ENCODE peak calls at places on chromosomes 4 and X, in six cellular contexts. One of them, this sample, is unnamed.

GRCh38 chr4:26263165-26263564 is 57.6 kb upstream of the RBPJ start:
- DNase-seq in A549: peak
- DNase-seq in endothelial cell of umbilical vein: no peak
- DNase-seq in HepG2: no peak
- DNase-seq in H1: no peak
- DNase-seq in K562: peak
- DNase-seq in this sample: peak

GRCh38 chr4:53962516-53963225 is 101.7 kb downstream of the CHIC2 start:
- DNase-seq in A549: no peak
- DNase-seq in endothelial cell of umbilical vein: no peak
- DNase-seq in HepG2: no peak
- DNase-seq in H1: no peak
- DNase-seq in K562: no peak
- DNase-seq in this sample: no peak

GRCh38 chr4:105619193-105619931 is 66.9 kb downstream of the ARHGEF38 start:
- DNase-seq in A549: no peak
- DNase-seq in endothelial cell of umbilical vein: peak
- DNase-seq in HepG2: no peak
- DNase-seq in H1: no peak
- DNase-seq in K562: no peak
- DNase-seq in this sample: no peak

GRCh38 chr4:187021436-187022205 is 298.0 kb upstream of the FAT1 start:
- DNase-seq in A549: no peak
- DNase-seq in endothelial cell of umbilical vein: no peak
- DNase-seq in HepG2: no peak
- DNase-seq in H1: no peak
- DNase-seq in K562: no peak
- DNase-seq in this sample: no peak

GRCh38 chrX:47854474-47854873 is 17.8 kb downstream of the ZNF81 start:
- DNase-seq in A549: no peak
- DNase-seq in endothelial cell of umbilical vein: peak
- DNase-seq in HepG2: no peak
- DNase-seq in H1: peak
- DNase-seq in K562: no peak
- DNase-seq in this sample: peak

GRCh38 chrX:71998836-71999509 is 88.3 kb downstream of the NHSL2 start:
- DNase-seq in A549: peak
- DNase-seq in endothelial cell of umbilical vein: peak
- DNase-seq in HepG2: peak
- DNase-seq in H1: no peak
- DNase-seq in K562: peak
- DNase-seq in this sample: no peak

GRCh38 chrX:70134116-70134477 is 850 bp downstream of the IGBP1 start:
- DNase-seq in A549: peak
- DNase-seq in endothelial cell of umbilical vein: no peak
- DNase-seq in HepG2: peak
- DNase-seq in H1: no peak
- DNase-seq in K562: peak
- DNase-seq in this sample: no peak

GRCh38 chrX:20418809-20419208 is 152.1 kb upstream of the RPS6KA3 start:
- DNase-seq in A549: no peak
- DNase-seq in endothelial cell of umbilical vein: no peak
- DNase-seq in HepG2: no peak
- DNase-seq in H1: no peak
- DNase-seq in K562: no peak
- DNase-seq in this sample: no peak

GRCh38 chr4:52751349-52751911 is at the start of gene ERVMER34-1:
- DNase-seq in A549: peak
- DNase-seq in endothelial cell of umbilical vein: peak
- DNase-seq in HepG2: no peak
- DNase-seq in H1: peak
- DNase-seq in K562: peak
- DNase-seq in this sample: peak

GRCh38 chrX:105190252-105190853 is 30.1 kb downstream of the TEX13A start:
- DNase-seq in A549: peak
- DNase-seq in endothelial cell of umbilical vein: peak
- DNase-seq in HepG2: no peak
- DNase-seq in H1: peak
- DNase-seq in K562: peak
- DNase-seq in this sample: peak

GRCh38 chr4:149371021-149371420 is 444.6 kb downstream of the IQCM start:
- DNase-seq in A549: peak
- DNase-seq in endothelial cell of umbilical vein: peak
- DNase-seq in HepG2: peak
- DNase-seq in H1: no peak
- DNase-seq in K562: no peak
- DNase-seq in this sample: peak

GRCh38 chrX:150446995-150447394 is 83.9 kb downstream of the MAMLD1 start:
- DNase-seq in A549: no peak
- DNase-seq in endothelial cell of umbilical vein: peak
- DNase-seq in HepG2: no peak
- DNase-seq in H1: no peak
- DNase-seq in K562: no peak
- DNase-seq in this sample: no peak

GRCh38 chrX:149829751-149830191 is 48.0 kb downstream of the MAGEA9 start:
- DNase-seq in A549: no peak
- DNase-seq in endothelial cell of umbilical vein: no peak
- DNase-seq in HepG2: no peak
- DNase-seq in H1: no peak
- DNase-seq in K562: no peak
- DNase-seq in this sample: no peak

GRCh38 chrX:145821291-145821897 is 3.8 kb downstream of the SLITRK2 start:
- DNase-seq in A549: no peak
- DNase-seq in endothelial cell of umbilical vein: no peak
- DNase-seq in HepG2: no peak
- DNase-seq in H1: peak
- DNase-seq in K562: no peak
- DNase-seq in this sample: no peak

GRCh38 chrX:130994671-130995070 is 63.5 kb upstream of the ARHGAP36 start:
- DNase-seq in A549: peak
- DNase-seq in endothelial cell of umbilical vein: peak
- DNase-seq in HepG2: no peak
- DNase-seq in H1: peak
- DNase-seq in K562: peak
- DNase-seq in this sample: peak

GRCh38 chr4:149961876-149962597 is 116.2 kb upstream of the DCLK2 start:
- DNase-seq in A549: peak
- DNase-seq in endothelial cell of umbilical vein: no peak
- DNase-seq in HepG2: no peak
- DNase-seq in H1: no peak
- DNase-seq in K562: no peak
- DNase-seq in this sample: no peak

GRCh38 chrX:32514986-32515385 is 696.4 kb downstream of the DMD start:
- DNase-seq in A549: no peak
- DNase-seq in endothelial cell of umbilical vein: no peak
- DNase-seq in HepG2: no peak
- DNase-seq in H1: no peak
- DNase-seq in K562: no peak
- DNase-seq in this sample: no peak

GRCh38 chrX:132488092-132488749 is 617 bp downstream of the MBNL3 start:
- DNase-seq in A549: no peak
- DNase-seq in endothelial cell of umbilical vein: peak
- DNase-seq in HepG2: no peak
- DNase-seq in H1: no peak
- DNase-seq in K562: no peak
- DNase-seq in this sample: no peak

GRCh38 chr4:14749910-14750309 is 252.4 kb upstream of the CPEB2 start:
- DNase-seq in A549: peak
- DNase-seq in endothelial cell of umbilical vein: no peak
- DNase-seq in HepG2: no peak
- DNase-seq in H1: no peak
- DNase-seq in K562: peak
- DNase-seq in this sample: peak

GRCh38 chr4:145735777-145736176 is 55.8 kb downstream of the C4orf51 start:
- DNase-seq in A549: no peak
- DNase-seq in endothelial cell of umbilical vein: no peak
- DNase-seq in HepG2: no peak
- DNase-seq in H1: no peak
- DNase-seq in K562: no peak
- DNase-seq in this sample: no peak

GRCh38 chrX:18455384-18455783 is 30.0 kb downstream of the CDKL5 start:
- DNase-seq in A549: no peak
- DNase-seq in endothelial cell of umbilical vein: no peak
- DNase-seq in HepG2: no peak
- DNase-seq in H1: no peak
- DNase-seq in K562: no peak
- DNase-seq in this sample: no peak

GRCh38 chr4:124903995-124904722 is 191.6 kb upstream of the ANKRD50 start:
- DNase-seq in A549: peak
- DNase-seq in endothelial cell of umbilical vein: peak
- DNase-seq in HepG2: no peak
- DNase-seq in H1: no peak
- DNase-seq in K562: no peak
- DNase-seq in this sample: no peak

GRCh38 chr4:89737888-89738287 is 99.1 kb downstream of the SNCA start:
- DNase-seq in A549: no peak
- DNase-seq in endothelial cell of umbilical vein: peak
- DNase-seq in HepG2: no peak
- DNase-seq in H1: no peak
- DNase-seq in K562: no peak
- DNase-seq in this sample: no peak

GRCh38 chr4:149409186-149410056 is 406.2 kb downstream of the IQCM start:
- DNase-seq in A549: peak
- DNase-seq in endothelial cell of umbilical vein: no peak
- DNase-seq in HepG2: no peak
- DNase-seq in H1: no peak
- DNase-seq in K562: no peak
- DNase-seq in this sample: no peak

DNA sequence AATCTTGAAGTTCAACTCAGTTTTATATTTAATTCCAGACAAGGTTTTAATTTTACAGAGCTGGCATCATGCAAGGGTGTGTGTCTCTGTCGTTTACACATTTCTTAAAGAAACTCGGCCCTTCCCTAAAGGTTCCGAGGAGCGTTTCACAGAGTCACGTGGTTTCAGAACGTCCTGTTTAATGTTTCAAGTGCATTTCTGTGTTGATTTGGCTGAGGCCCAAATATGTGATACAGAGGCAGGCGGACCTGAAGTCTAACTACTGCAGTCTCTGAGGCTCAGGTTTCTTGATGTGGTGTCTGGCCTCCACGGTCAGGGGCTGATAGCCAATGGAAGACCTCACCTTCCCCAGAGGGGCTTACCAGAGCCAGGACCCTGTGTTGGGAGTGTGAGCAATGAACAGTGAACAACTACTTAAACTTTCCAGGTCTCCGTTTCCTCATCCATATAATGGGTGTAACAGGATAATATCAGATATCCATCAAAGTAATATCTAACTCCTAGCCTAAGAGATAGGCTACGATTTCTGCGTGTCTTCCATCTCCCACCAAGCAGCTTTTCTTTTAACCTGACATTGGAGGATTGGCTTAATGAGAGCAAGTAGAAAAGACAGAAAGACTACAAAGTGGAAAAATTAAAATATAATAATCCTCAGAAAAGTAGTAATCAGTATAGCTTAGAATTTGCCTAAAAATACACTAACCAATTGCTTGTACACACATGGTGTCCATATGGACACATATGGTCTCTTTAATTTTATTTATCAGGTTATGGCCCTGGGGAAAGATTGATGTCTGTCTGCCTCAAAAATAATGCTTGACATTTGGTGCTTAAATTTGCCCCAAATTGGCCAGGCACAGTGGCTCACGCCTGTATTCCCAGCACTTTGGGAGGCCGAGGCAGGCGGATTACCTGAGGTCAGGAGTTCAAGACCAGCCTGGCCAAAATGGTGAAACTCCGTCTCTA is 50.0 kb upstream of the TRIM2 start:
- DNase-seq in A549: peak
- DNase-seq in endothelial cell of umbilical vein: peak
- DNase-seq in HepG2: no peak
- DNase-seq in H1: no peak
- DNase-seq in K562: no peak
- DNase-seq in this sample: no peak
- TF ChIP-seq JUN in A549: no peak
- TF ChIP-seq JUN in endothelial cell of umbilical vein: no peak
- TF ChIP-seq JUN in HepG2: no peak
- TF ChIP-seq JUN in H1: no peak
- TF ChIP-seq JUN in K562: no peak
- TF ChIP-seq JUN in this sample: no peak

DNA sequence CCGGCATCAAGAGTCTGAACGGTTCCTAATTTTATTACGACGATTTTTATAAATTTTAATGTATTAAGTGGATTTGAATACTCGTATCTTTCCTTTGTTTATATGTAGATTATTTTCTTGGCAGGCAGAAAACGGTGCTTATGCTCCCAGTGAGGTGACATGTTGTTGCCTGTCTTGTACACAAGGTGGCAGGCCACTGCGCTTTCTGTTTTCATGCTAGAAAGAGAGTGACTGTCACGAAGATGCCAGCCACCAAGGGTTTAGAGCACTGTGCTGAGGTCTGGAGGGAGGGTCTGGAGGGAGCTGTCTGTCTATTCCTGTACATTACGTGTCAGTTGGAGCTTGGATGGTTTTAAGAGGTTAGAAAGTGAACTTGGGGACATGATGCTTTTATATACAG is 87.7 kb downstream of the SHROOM2 start:
- DNase-seq in A549: peak
- DNase-seq in endothelial cell of umbilical vein: peak
- DNase-seq in HepG2: peak
- DNase-seq in H1: peak
- DNase-seq in K562: peak
- DNase-seq in this sample: peak
- TF ChIP-seq JUN in A549: no peak
- TF ChIP-seq JUN in endothelial cell of umbilical vein: no peak
- TF ChIP-seq JUN in HepG2: no peak
- TF ChIP-seq JUN in H1: no peak
- TF ChIP-seq JUN in K562: no peak
- TF ChIP-seq JUN in this sample: no peak

GRCh38 chr4:820230-821172 is 5.4 kb downstream of the CPLX1 start:
- DNase-seq in A549: no peak
- DNase-seq in endothelial cell of umbilical vein: no peak
- DNase-seq in HepG2: no peak
- DNase-seq in H1: no peak
- DNase-seq in K562: no peak
- DNase-seq in this sample: no peak
- TF ChIP-seq JUN in A549: no peak
- TF ChIP-seq JUN in endothelial cell of umbilical vein: no peak
- TF ChIP-seq JUN in HepG2: no peak
- TF ChIP-seq JUN in H1: no peak
- TF ChIP-seq JUN in K562: no peak
- TF ChIP-seq JUN in this sample: no peak

GRCh38 chr4:2434420-2434819 is 15.7 kb downstream of the CFAP99 start:
- DNase-seq in A549: no peak
- DNase-seq in endothelial cell of umbilical vein: no peak
- DNase-seq in HepG2: no peak
- DNase-seq in H1: no peak
- DNase-seq in K562: no peak
- DNase-seq in this sample: no peak

GRCh38 chr4:2433609-2434350 is 15.0 kb downstream of the CFAP99 start:
- DNase-seq in A549: no peak
- DNase-seq in endothelial cell of umbilical vein: no peak
- DNase-seq in HepG2: no peak
- DNase-seq in H1: no peak
- DNase-seq in K562: no peak
- DNase-seq in this sample: no peak

GRCh38 chr4:2432004-2432403 is 13.2 kb downstream of the CFAP99 start:
- DNase-seq in A549: no peak
- DNase-seq in endothelial cell of umbilical vein: no peak
- DNase-seq in HepG2: no peak
- DNase-seq in H1: no peak
- DNase-seq in K562: no peak
- DNase-seq in this sample: no peak

GRCh38 chr4:2436301-2436700 is 17.5 kb downstream of the CFAP99 start:
- DNase-seq in A549: peak
- DNase-seq in endothelial cell of umbilical vein: no peak
- DNase-seq in HepG2: no peak
- DNase-seq in H1: no peak
- DNase-seq in K562: no peak
- DNase-seq in this sample: no peak

GRCh38 chr4:2432991-2433530 is 14.3 kb downstream of the CFAP99 start:
- DNase-seq in A549: no peak
- DNase-seq in endothelial cell of umbilical vein: no peak
- DNase-seq in HepG2: no peak
- DNase-seq in H1: no peak
- DNase-seq in K562: peak
- DNase-seq in this sample: no peak
- TF ChIP-seq JUN in A549: no peak
- TF ChIP-seq JUN in endothelial cell of umbilical vein: no peak
- TF ChIP-seq JUN in HepG2: no peak
- TF ChIP-seq JUN in H1: no peak
- TF ChIP-seq JUN in K562: no peak
- TF ChIP-seq JUN in this sample: no peak

This sample was measured in WTC11.